ENCODE peak calls at places on chromosomes 4 and X, in four cellular contexts. T is CD8-positive, alpha-beta T cell; A is Panc1; J is neuronal stem cell. P is an unnamed sample. For H3K36me3, the result is how much of the 10 kb centered on the place peaks cover.

GRCh38 chr4:184649026-184649970 is at the start of the genes CASP3 and PRIMPOL:
- DNase-seq in J (peak), A (peak), T (peak), P (peak)

GRCh38 chr4:176792348-176793059 is at the start of gene VEGFC:
- DNase-seq in J (peak), A (no peak), T (no peak), P (peak)

GRCh38 chr4:174418640-174419039 is 103.6 kb downstream of the HPGD start:
- DNase-seq in A (no peak), J (no peak), T (no peak), P (no peak)

GRCh38 chr4:119296356-119296755 is 25.6 kb downstream of the FABP2 start:
- DNase-seq in T (no peak), A (no peak), J (no peak), P (no peak)

GRCh38 chrX:130039847-130040246 is 57.4 kb downstream of the BCORL1 start:
- DNase-seq in J (no peak), T (no peak), A (no peak), P (no peak)

GRCh38 chr4:106369456-106370060 is 980 bp upstream of the GIMD1 start:
- DNase-seq in J (peak), A (peak), T (no peak), P (peak)

GRCh38 chr4:92334716-92335350 is 31.1 kb downstream of the GRID2 start:
- DNase-seq in A (no peak), T (no peak), J (no peak), P (no peak)

GRCh38 chr4:85543832-85544231 is 68.9 kb downstream of the ARHGAP24 start:
- DNase-seq in T (no peak), J (no peak), A (no peak), P (no peak)

GRCh38 chr4:54784188-54784671 is 126.5 kb downstream of the KIT start:
- DNase-seq in T (no peak), A (no peak), J (no peak), P (no peak)

GRCh38 chr4:56406151-56406550 is 18.9 kb upstream of the AASDH start:
- DNase-seq in J (no peak), T (no peak), A (no peak), P (no peak)

GRCh38 chr4:4460759-4461158 is 73.9 kb downstream of the NSG1 start:
- DNase-seq in T (no peak), A (no peak), J (no peak), P (no peak)

GRCh38 chr4:41602113-41602512 is 64.2 kb downstream of the LIMCH1 start:
- DNase-seq in J (no peak), T (no peak), A (no peak), P (no peak)

GRCh38 chr4:4299006-4299405 is 9.0 kb downstream of the ZBTB49 start:
- DNase-seq in J (no peak), A (no peak), T (no peak), P (no peak)

GRCh38 chr4:99351487-99351886 is 1.1 kb downstream of the ADH1C start:
- DNase-seq in T (no peak), J (no peak), A (no peak), P (no peak)

GRCh38 chrX:45758738-45759397 is 558.2 kb upstream of the DIPK2B start:
- DNase-seq in A (no peak), T (no peak), J (no peak), P (no peak)

GRCh38 chr4:149713031-149713430 is 102.6 kb downstream of the IQCM start:
- DNase-seq in A (no peak), T (no peak), J (no peak), P (no peak)

GRCh38 chr4:24470681-24471622 is 113.4 kb downstream of the DHX15 start:
- DNase-seq in A (no peak), T (no peak), J (peak), P (peak)

GRCh38 chr4:139175647-139176298 is 1.2 kb downstream of the ELF2 start:
- DNase-seq in A (no peak), J (no peak), T (no peak), P (no peak)

GRCh38 chrX:65674351-65674893 is 7.0 kb downstream of the MSN start:
- DNase-seq in T (no peak), J (no peak), A (no peak), P (no peak)

GRCh38 chrX:129781134-129782014 is 1.6 kb downstream of the SASH3 start:
- DNase-seq in A (no peak), J (no peak), T (peak), P (no peak)

GRCh38 chrX:78800694-78801093 is 53.2 kb downstream of the LPAR4 start:
- DNase-seq in T (no peak), A (no peak), J (no peak), P (no peak)

GRCh38 chr4:40334591-40335507 is at the start of gene CHRNA9:
- DNase-seq in A (no peak), J (peak), T (no peak), P (peak)

GRCh38 chr4:99679204-99679603 is 21.6 kb upstream of the C4orf54 start:
- DNase-seq in J (no peak), A (no peak), T (no peak), P (peak)

GRCh38 chr4:60865238-60865637 is 334.9 kb upstream of the ADGRL3 start:
- DNase-seq in T (no peak), J (no peak), A (no peak), P (peak)

GRCh38 chr4:139300431-139301142 is 718 bp upstream of the NAA15 start:
- DNase-seq in J (no peak), T (no peak), A (peak), P (no peak)

GRCh38 chrX:78652971-78653822 is 5.9 kb downstream of the RTL3 start:
- DNase-seq in A (peak), T (no peak), J (no peak), P (no peak)

GRCh38 chr4:154779362-154779947 is 1.6 kb upstream of the RBM46 start:
- DNase-seq in A (no peak), T (no peak), J (peak), P (no peak)

GRCh38 chr4:169203891-169204290 is 66.9 kb downstream of the SH3RF1 start:
- DNase-seq in A (no peak), T (no peak), J (no peak), P (no peak)

GRCh38 chr4:15493411-15493810 is 23.7 kb downstream of the CC2D2A start:
- DNase-seq in T (no peak), J (no peak), A (no peak), P (peak)

GRCh38 chr4:173333658-173334084 is 487 bp downstream of the HMGB2 start:
- DNase-seq in J (peak), T (peak), A (no peak), P (peak)

GRCh38 chr4:99734583-99735322 is 77.1 kb upstream of the C4orf54 start:
- DNase-seq in A (no peak), T (no peak), J (no peak), P (no peak)

GRCh38 chr4:97349468-97350186 is 793.6 kb downstream of the STPG2 start:
- DNase-seq in T (no peak), A (no peak), J (no peak), P (no peak)

GRCh38 chrX:18490816-18491215 is 65.4 kb downstream of the CDKL5 start:
- DNase-seq in J (no peak), T (no peak), A (no peak), P (no peak)

GRCh38 chrX:50988649-50989048 is 78.1 kb downstream of the BMP15 start:
- DNase-seq in J (no peak), A (peak), T (no peak), P (peak)

GRCh38 chr4:104015680-104016079 is 295.9 kb upstream of the TACR3 start:
- DNase-seq in J (no peak), T (no peak), A (no peak), P (peak)

GRCh38 chrX:16665089-16665488 is 15.1 kb downstream of the S100G start:
- DNase-seq in A (no peak), J (no peak), T (no peak), P (no peak)

GRCh38 chrX:74449937-74450330 is 28.6 kb downstream of the SLC16A2 start:
- DNase-seq in T (no peak), A (peak), J (no peak), P (no peak)

GRCh38 chr4:147843162-147843561 is 111.3 kb downstream of the ARHGAP10 start:
- DNase-seq in J (no peak), T (no peak), A (no peak), P (peak)

GRCh38 chr4:23260510-23260909 is 567.8 kb downstream of the GBA3 start:
- DNase-seq in J (no peak), A (no peak), T (no peak), P (no peak)
- H3K36me3 ChIP-seq in J (under half), A (under half), T (under half), P (under half)

DNA sequence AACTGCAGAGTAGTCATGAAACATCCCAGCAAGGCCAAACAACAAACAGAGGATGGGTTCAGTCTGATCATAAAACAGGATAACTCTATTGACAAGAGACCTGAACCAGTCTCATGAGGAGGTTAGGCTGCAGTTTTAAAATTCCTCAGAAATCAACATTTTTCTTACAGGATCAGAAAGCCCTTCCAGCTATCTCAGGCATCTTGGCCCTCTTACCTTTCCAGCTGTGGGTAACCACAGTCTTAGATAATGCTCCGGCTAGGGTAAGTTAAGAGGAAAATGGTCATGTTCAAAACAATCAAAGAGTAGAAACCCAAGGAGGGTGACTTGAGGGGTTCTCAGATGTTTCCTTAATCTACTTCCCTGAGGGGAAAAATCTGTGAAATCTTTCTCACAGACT is 5.1 kb downstream of the CTSO start:
- DNase-seq in T (no peak), A (no peak), J (no peak), P (no peak)
- H3K36me3 ChIP-seq in T (under half), A (under half), J (under half), P (under half)

DNA sequence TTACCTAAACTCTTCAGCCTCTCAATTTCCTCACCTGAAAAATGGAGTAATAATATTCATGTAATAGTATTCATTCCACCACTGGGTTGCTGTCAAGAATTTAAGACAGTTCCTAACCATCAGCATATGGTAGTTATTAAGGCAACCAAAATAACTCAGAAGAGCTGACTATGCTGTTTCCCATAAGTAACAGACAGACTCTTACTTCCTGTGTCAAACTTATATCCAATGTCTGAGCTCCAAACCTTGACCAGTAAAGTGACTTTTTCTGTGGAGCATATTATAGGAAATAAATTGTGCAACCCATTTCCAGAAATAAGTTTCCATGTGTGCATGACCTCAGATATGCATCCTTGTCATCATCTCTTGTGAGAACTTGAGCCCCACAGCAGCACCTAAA is 78.7 kb downstream of the HADH start:
- DNase-seq in T (no peak), J (no peak), A (no peak), P (no peak)
- H3K36me3 ChIP-seq in T (under half), J (under half), A (under half), P (under half)

GRCh38 chr4:1979477-1980196 is 29.1 kb downstream of the NELFA start:
- DNase-seq in A (no peak), J (no peak), T (no peak), P (no peak)

GRCh38 chr4:1975880-1976279 is 32.9 kb downstream of the NELFA start:
- DNase-seq in T (no peak), J (no peak), A (no peak), P (no peak)

GRCh38 chr4:1978741-1979476 is 29.9 kb downstream of the NELFA start:
- DNase-seq in J (no peak), T (no peak), A (no peak), P (no peak)

GRCh38 chr4:1976416-1977352 is 32.1 kb downstream of the NELFA start:
- DNase-seq in A (no peak), J (no peak), T (no peak), P (no peak)

GRCh38 chr4:1978226-1978625 is 30.5 kb downstream of the NELFA start:
- DNase-seq in A (no peak), T (peak), J (no peak), P (no peak)
- H3K36me3 ChIP-seq in A (under half), T (under half), J (half or more), P (half or more)

DNA sequence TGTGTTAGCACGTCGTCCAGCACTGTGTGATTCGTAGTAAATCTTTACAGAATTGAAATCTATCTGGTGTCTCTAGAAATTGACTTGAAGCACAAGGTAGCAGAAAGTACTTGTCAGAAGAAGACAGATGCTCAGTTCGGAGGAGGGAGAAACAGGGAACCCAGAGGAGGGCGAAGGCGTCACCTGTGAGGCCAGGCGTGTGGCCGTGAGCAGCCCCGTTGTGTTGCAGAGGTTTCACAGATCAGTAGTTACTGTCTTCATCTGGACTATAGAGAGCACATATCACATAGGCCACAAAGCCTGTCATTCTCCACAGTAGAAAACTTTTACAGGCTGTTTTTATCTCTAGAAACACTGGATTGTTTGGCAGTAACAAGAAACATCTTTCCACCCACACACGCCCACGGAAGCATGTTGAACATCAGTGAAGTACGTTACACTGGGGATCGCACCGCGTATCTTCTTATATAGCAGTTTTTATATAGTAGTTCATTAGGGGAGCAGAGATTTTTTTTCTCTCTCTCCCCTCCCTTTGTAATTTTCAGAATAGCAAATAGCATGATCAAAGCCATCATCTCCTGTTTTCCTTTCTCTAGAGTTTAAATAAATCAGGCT is 48.1 kb upstream of the TLR3 start:
- DNase-seq in T (no peak), A (no peak), J (no peak), P (no peak)
- H3K36me3 ChIP-seq in T (under half), A (under half), J (under half), P (under half)

DNA sequence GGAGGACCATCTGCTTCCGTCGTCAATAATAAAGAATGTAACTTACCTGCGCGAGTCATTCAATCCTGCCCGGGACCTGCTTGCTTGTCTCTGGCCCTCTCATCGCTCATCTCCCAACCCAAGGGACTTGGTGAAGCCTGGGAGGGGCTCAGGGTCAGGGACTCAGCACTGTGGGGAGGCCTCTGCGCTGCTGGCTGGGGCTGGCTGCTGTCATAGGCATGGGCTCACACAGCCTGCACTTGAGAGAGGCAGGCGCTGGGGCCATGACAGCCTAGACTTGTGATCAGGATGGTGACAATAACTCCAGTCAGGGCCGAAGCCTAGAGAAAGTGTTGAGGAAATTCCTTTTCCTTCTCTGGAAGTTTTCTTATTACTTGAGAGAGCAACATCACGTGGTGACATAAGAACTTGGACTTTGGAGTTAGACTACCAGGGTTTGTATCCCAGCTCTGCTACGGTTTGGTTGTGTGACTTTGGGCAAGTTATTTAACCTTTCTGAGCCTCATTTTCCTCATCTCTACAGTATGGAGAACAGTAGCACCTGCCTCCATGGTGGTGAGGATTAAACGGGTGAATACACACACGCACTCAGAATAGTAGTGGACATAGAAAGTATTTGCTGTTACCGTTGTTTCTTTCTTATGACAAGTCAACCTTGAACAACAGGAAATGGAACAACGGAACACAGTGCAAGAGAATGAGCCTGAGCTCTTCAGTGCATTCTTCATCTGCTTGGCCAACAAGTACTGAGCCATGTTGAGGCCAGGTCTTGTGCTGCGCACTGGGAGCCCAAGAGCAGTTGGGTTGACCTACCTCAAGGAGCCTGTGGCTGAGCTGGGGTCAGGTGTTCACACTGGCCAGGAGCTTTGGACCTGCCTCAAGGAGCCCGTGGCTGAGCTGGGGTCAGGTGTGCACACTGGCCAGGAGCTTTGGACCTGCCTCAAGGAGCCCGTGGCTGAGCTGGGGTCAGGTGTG is 60.5 kb downstream of the TBC1D14 start:
- DNase-seq in A (no peak), J (no peak), T (no peak), P (peak)
- H3K36me3 ChIP-seq in A (under half), J (under half), T (under half), P (under half)

GRCh38 chr4:1240721-1241465 is 8.0 kb downstream of the CTBP1 start:
- DNase-seq in J (no peak), A (no peak), T (no peak), P (no peak)

GRCh38 chr4:1238676-1239000 is 10.3 kb downstream of the CTBP1 start:
- DNase-seq in J (no peak), A (no peak), T (no peak), P (no peak)

GRCh38 chr4:1239141-1239948 is 9.6 kb downstream of the CTBP1 start:
- DNase-seq in J (no peak), T (no peak), A (no peak), P (no peak)

GRCh38 chr4:1241466-1241935 is 7.4 kb downstream of the CTBP1 start:
- DNase-seq in J (no peak), A (no peak), T (no peak), P (no peak)

DNA sequence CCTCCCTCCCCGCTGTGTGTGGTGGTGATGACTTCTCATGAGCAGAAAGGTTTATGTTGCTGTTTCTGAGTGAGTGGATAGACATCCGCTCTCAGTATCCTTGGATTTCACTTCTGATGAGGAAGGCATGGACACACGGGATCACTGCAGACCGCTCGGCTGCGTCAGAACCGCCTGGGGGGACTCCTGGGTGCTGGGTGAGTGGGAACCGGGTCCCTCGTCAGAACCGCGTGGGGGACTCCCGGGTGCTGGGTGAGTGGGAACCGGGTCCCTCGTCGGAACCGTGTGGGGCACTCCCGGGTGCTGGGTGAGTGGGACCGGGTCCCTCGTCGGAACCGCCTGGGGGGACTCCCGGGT is 9.0 kb downstream of the CTBP1 start:
- DNase-seq in T (no peak), A (no peak), J (no peak), P (no peak)
- H3K36me3 ChIP-seq in T (under half), A (under half), J (half or more), P (half or more)

GRCh38 chr4:87112063-87112462 is 108.4 kb downstream of the KLHL8 start:
- DNase-seq in T (no peak), J (no peak), A (no peak), P (no peak)
- H3K36me3 ChIP-seq in T (under half), J (half or more), A (under half), P (half or more)

GRCh38 chrX:122244080-122244479 is 940.0 kb upstream of the GRIA3 start:
- DNase-seq in T (no peak), A (no peak), J (no peak), P (no peak)
- H3K36me3 ChIP-seq in T (under half), A (under half), J (under half), P (under half)